ENCODE peak calls at places on chromosomes 12 and 14, in four cellular contexts. Q, I, V and R are unnamed samples.

GRCh38 chr12:102195826-102196225 is 1.8 kb downstream of the PMCH start:
- DNase-seq in Q (no peak), I (no peak), V (no peak), R (no peak)

GRCh38 chr14:94773017-94773681 is 3.2 kb upstream of the GSC start:
- DNase-seq in V (no peak), I (no peak), Q (no peak), R (no peak)

GRCh38 chr12:106425061-106425706 is 67.6 kb downstream of the POLR3B start:
- DNase-seq in Q (no peak), I (no peak), V (no peak), R (no peak)

GRCh38 chr12:116381744-116382455 is 104.4 kb upstream of the MED13L start:
- DNase-seq in V (no peak), I (no peak), Q (no peak), R (peak)

GRCh38 chr14:52850520-52850919 is 59.1 kb upstream of the GNPNAT1 start:
- DNase-seq in I (no peak), Q (no peak), V (no peak), R (no peak)

GRCh38 chr12:30286345-30286926 is 409.2 kb downstream of the IPO8 start:
- DNase-seq in Q (no peak), V (no peak), I (no peak), R (peak)

GRCh38 chr12:24539646-24540045 is 409.3 kb downstream of the BCAT1 start:
- DNase-seq in Q (no peak), I (no peak), V (no peak), R (no peak)

GRCh38 chr14:35341454-35342159 is 49.4 kb downstream of the PSMA6 start:
- DNase-seq in V (peak), I (peak), Q (peak), R (peak)

GRCh38 chr12:29782821-29783772 is 645 bp downstream of the TMTC1 start:
- DNase-seq in Q (peak), I (peak), V (peak), R (no peak)

GRCh38 chr12:2112401-2112800 is 59.6 kb downstream of the CACNA1C start:
- DNase-seq in I (no peak), Q (no peak), V (no peak), R (no peak)

GRCh38 chr12:2110127-2110526 is 57.3 kb downstream of the CACNA1C start:
- DNase-seq in V (no peak), I (no peak), Q (no peak), R (no peak)

GRCh38 chr12:2110841-2111566 is 58.2 kb downstream of the CACNA1C start:
- DNase-seq in V (no peak), I (no peak), Q (no peak), R (no peak)

GRCh38 chr12:2113080-2113479 is 60.3 kb downstream of the CACNA1C start:
- DNase-seq in V (no peak), I (no peak), Q (no peak), R (no peak)

DNA sequence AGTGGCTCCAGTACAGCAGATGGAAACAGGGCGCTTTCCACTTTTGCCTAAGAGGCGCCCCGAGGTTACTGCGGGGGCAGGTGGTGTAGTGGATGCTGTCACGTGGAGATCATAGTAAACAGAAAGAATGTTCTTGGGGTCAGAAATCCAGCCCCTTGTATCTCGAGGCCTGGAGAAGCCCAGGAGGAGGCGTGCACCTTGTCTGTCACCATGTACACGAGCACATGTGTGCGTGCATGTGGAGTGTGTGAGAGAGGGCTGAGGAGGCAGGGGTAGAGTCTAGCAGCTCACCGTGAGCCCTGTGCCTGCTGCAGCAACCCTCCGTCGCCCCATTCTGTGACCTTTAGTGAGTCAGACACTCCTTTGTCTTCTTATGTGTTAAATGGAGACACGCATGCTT is 59.0 kb downstream of the CACNA1C start:
- DNase-seq in I (no peak), Q (no peak), V (no peak), R (no peak)
- H3K4me3 ChIP-seq in I (no peak), Q (no peak), V (no peak), R (no peak)

DNA sequence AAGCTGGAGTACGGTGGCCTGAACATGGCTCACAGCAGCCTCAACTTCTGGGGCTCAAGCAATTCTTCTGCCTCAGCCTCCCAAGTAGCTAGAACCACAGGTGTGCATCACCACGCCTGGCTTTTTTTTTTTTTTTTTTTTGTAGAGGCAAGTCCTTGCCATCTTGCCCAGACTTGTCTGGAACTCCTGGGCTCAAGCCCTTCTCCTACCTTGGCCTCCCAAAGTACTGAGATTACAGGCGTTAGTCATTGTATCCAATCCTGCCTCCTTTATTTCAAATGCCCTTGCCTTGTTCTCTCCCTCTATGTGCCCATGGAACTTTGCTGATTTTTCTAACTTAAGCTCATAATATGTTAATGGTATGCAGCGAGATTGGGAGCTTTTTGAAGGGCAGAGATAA is 49.2 kb upstream of the PRICKLE1 start:
- DNase-seq in I (no peak), V (no peak), Q (no peak), R (no peak)
- H3K4me3 ChIP-seq in I (no peak), V (no peak), Q (no peak), R (no peak)

GRCh38 chr12:104138747-104139186 is 757 bp upstream of the NFYB start:
- DNase-seq in Q (no peak), I (no peak), V (no peak), R (no peak)
- H3K4me3 ChIP-seq in Q (peak), I (peak), V (no peak), R (peak)

GRCh38 chr12:121812921-121813896 is 9.4 kb downstream of the SETD1B start:
- DNase-seq in V (peak), Q (no peak), I (no peak), R (no peak)
- H3K4me3 ChIP-seq in V (no peak), Q (peak), I (peak), R (peak)

GRCh38 chr14:75001899-75002298 is 822 bp upstream of the EIF2B2 start:
- DNase-seq in Q (no peak), V (no peak), I (no peak), R (no peak)

GRCh38 chr14:75003250-75004027 is 718 bp downstream of the EIF2B2 start:
- DNase-seq in I (no peak), Q (no peak), V (no peak), R (no peak)

GRCh38 chr14:75002392-75003249 is at the start of gene EIF2B2:
- DNase-seq in I (peak), Q (peak), V (peak), R (peak)

GRCh38 chr14:75005357-75005756 is 2.6 kb downstream of the EIF2B2 start:
- DNase-seq in V (no peak), Q (no peak), I (no peak), R (no peak)

DNA sequence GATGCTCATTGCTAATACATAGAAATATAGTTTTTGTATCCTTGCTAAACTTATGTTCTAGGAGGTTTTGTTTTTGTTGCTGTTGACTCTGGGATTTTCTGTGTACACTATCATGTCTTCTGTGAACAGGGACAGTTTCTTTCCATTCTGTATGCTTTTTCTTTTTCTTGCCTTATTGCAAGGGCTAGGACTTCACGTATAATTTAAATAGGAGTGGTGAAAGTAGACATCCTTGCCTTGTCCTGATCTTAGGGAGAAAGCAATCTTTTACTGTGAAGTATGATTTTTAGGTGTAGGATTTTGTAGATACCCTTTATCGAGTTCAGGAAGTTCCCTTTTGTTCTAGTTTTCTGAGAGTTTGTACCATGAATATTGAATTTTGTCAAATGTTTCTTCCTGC is 1.5 kb upstream of the EIF2B2 start:
- DNase-seq in I (no peak), Q (no peak), V (no peak), R (no peak)
- H3K4me3 ChIP-seq in I (no peak), Q (no peak), V (no peak), R (no peak)

DNA sequence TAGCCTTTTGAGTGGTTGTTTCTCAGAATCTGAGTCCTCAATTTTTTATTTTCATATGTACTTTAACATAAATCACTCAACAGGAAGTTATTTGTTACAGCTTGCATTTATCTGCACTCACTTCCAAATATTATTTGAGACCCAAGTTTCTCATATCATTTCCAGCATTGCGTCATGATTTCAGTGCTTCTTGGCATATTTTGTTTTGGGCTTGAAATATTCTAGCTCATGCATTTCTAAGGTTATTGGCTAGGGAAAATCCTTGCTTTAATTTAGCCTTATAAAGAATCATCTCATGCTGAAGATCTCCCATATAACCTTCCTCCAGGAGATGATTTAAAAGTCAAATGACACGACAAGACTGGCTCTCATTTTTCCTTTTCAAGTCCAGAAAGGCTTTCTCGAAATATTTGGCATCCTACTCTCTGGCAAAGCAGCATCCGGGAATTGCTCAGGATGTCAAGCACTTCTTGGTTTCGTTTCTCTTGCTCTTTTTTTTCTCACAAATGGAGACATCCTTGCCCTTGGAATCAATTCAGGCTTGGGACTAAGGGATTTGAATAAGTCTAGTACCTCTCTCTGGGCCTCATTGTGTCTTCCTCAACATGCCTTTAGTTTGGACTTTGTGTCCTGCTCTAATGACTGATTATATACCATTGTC is 295.0 kb downstream of the RMST start:
- DNase-seq in V (no peak), I (no peak), Q (no peak), R (no peak)
- H3K4me3 ChIP-seq in V (no peak), I (no peak), Q (peak), R (no peak)

GRCh38 chr12:107580750-107581529 is 104.7 kb upstream of the PWP1 start:
- DNase-seq in Q (no peak), V (no peak), I (no peak), R (no peak)
- H3K4me3 ChIP-seq in Q (peak), V (no peak), I (peak), R (peak)

DNA sequence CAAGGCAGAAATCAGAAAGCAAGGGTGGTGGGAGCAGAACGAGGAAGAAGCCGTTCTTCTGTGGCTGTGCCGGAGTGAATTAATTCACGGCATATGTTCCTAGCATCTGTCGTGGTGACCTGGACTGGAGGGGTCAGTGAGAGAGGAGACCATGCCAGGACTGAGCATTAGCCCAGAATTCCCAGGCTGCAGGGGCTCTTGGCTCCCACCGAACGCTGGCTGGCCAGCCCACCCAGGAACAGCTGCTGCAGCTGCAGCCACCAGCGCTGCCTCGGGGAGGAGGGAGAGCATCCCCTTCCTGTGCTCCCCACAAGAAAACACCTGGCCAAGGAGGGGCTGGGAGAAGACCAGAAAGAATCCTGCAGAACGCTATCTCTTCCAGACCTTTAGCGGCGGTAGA is 62.6 kb upstream of the GPATCH2L start:
- DNase-seq in Q (peak), I (no peak), V (no peak), R (no peak)
- H3K4me3 ChIP-seq in Q (no peak), I (no peak), V (no peak), R (no peak)

DNA sequence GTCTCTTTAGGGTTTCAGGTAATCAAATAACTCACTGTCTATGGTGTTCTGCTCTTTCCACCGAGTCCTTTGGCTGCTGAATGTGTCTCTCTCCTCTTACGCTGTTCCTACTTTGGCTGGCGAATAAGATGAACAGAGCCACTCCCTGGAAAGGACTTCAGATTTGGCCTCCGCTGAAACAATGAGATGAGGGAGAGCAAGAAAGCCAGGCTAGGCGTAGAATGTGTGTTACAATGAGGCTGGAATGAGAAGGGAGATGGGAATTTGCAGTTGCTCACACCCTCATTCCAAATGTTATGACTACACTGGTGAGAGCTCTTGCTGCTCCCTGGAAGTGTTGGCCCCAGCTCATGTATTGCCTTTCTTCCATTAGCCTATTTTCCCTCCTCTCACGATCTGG is at the start of gene MFAP5:
- DNase-seq in Q (no peak), V (no peak), I (no peak), R (no peak)
- H3K4me3 ChIP-seq in Q (peak), V (no peak), I (no peak), R (no peak)

GRCh38 chr12:70756791-70757190 is 119.6 kb upstream of the PTPRB start:
- DNase-seq in Q (no peak), V (no peak), I (no peak), R (no peak)

GRCh38 chr12:70759161-70759918 is 122.1 kb upstream of the PTPRB start:
- DNase-seq in Q (no peak), V (no peak), I (no peak), R (no peak)

GRCh38 chr12:70756118-70756517 is 118.9 kb upstream of the PTPRB start:
- DNase-seq in Q (no peak), V (no peak), I (no peak), R (peak)

GRCh38 chr12:70758494-70758845 is 121.2 kb upstream of the PTPRB start:
- DNase-seq in Q (no peak), V (no peak), I (no peak), R (no peak)

DNA sequence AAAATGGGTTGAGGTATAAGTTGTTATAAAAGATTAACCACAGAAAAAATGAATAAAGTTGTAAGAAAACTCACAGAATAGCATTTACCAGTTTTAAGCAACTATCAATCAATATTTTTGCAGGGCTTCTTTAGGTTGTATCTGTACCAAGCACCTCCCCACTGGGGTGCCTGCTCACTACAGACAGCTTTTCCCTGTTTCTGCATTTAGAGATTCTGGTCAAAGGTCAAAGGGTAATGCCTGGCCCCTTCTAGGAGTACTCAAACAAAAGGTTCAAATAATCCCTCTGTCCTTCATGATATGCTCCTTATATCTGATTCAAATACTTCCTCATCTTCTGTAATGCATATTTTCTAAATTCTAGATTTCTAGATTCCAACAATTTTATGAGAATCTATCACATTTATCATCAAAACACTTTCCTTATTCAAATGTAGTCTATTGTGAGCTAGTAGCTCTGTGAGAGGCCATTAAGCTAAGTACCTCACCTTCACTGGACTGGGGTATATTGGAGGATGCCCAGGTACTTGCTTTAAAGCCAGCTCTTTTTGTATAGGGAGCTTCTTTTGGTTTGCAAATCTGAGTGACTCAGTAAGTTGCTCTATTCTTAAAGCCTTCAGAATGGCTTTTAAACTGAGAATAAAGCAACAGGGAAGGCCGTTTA is 120.7 kb upstream of the PTPRB start:
- DNase-seq in Q (no peak), V (no peak), I (no peak), R (no peak)
- H3K4me3 ChIP-seq in Q (no peak), V (no peak), I (no peak), R (no peak)